ENCODE peak calls at places on chromosomes 6 and 20, in six cellular contexts. X, F, Y, U, V and J are unnamed samples.
A peak's percentile ranks its signal among the peaks of the same experiment; 100 is the strongest.

GRCh38 chr6:148404456-148405022 is 61.9 kb downstream of the SASH1 start:
- DNase-seq in X (no peak), F (no peak), Y (no peak), U (no peak), V (no peak), J (no peak)

GRCh38 chr6:90574610-90575009 is 12.3 kb downstream of the MAP3K7 start:
- DNase-seq in X (no peak), F (no peak), Y (no peak), U (no peak), V (no peak), J (no peak)

GRCh38 chr20:10924628-10925266 is 250.9 kb upstream of the JAG1 start:
- DNase-seq in X (no peak), F (no peak), Y (no peak), U (no peak), V (no peak), J (no peak)

GRCh38 chr20:4455301-4455701 is 266.4 kb upstream of the PRND start:
- DNase-seq in X (no peak), F (peak; percentile 15), Y (no peak), U (no peak), V (no peak), J (no peak)

GRCh38 chr6:1044040-1044836 is 267.7 kb upstream of the FOXQ1 start:
- DNase-seq in X (peak; percentile 89), F (no peak), Y (no peak), U (no peak), V (no peak), J (no peak)

GRCh38 chr20:14334306-14334930 is 3.0 kb downstream of the FLRT3 start:
- DNase-seq in X (peak; percentile 48), F (no peak), Y (no peak), U (no peak), V (no peak), J (peak; percentile 30)

GRCh38 chr6:89888871-89889270 is 5.4 kb upstream of the GJA10 start:
- DNase-seq in X (no peak), F (no peak), Y (no peak), U (no peak), V (no peak), J (no peak)

GRCh38 chr6:133040025-133040838 is 200.9 kb upstream of the EYA4 start:
- DNase-seq in X (peak; percentile 54), F (peak; percentile 16), Y (no peak), U (peak; percentile 8), V (no peak), J (peak; percentile 8)

GRCh38 chr6:169145476-169145875 is 108.2 kb downstream of the THBS2 start:
- DNase-seq in X (no peak), F (no peak), Y (no peak), U (peak; percentile 1), V (no peak), J (no peak)

GRCh38 chr20:50191566-50192363 is 1.1 kb downstream of the CEBPB start:
- DNase-seq in X (peak; percentile 42), F (no peak), Y (no peak), U (peak; percentile 69), V (peak; percentile 76), J (no peak)

GRCh38 chr6:163620670-163621330 is 206.3 kb downstream of the QKI start:
- DNase-seq in X (no peak), F (no peak), Y (no peak), U (no peak), V (no peak), J (no peak)

GRCh38 chr6:144576871-144577270 is 291.7 kb downstream of the UTRN start:
- DNase-seq in X (no peak), F (no peak), Y (no peak), U (no peak), V (no peak), J (no peak)

GRCh38 chr6:139370047-139370706 is 4.3 kb downstream of the CITED2 start:
- DNase-seq in X (peak; percentile 95), F (no peak), Y (no peak), U (no peak), V (no peak), J (no peak)

GRCh38 chr6:132333639-132334516 is 67.4 kb downstream of the MOXD1 start:
- DNase-seq in X (peak; percentile 88), F (peak; percentile 68), Y (no peak), U (no peak), V (no peak), J (peak; percentile 6)

GRCh38 chr6:148146717-148147116 is 195.9 kb upstream of the SASH1 start:
- DNase-seq in X (no peak), F (peak; percentile 13), Y (no peak), U (no peak), V (no peak), J (no peak)

GRCh38 chr6:46097381-46097780 is 32.4 kb upstream of the ENPP4 start:
- DNase-seq in X (no peak), F (no peak), Y (no peak), U (no peak), V (no peak), J (no peak)

GRCh38 chr20:17556842-17557674 is 12.8 kb upstream of the DSTN start:
- DNase-seq in X (no peak), F (no peak), Y (no peak), U (peak; percentile 14), V (peak; percentile 45), J (no peak)

GRCh38 chr6:147586044-147586443 is 77.6 kb downstream of the SAMD5 start:
- DNase-seq in X (no peak), F (no peak), Y (no peak), U (no peak), V (no peak), J (no peak)

GRCh38 chr6:128394171-128394570 is 126.2 kb downstream of the PTPRK start:
- DNase-seq in X (no peak), F (no peak), Y (no peak), U (no peak), V (no peak), J (no peak)

GRCh38 chr20:49909499-49910339 is 5.6 kb downstream of the SPATA2 start:
- DNase-seq in X (peak; percentile 52), F (no peak), Y (no peak), U (no peak), V (no peak), J (no peak)

GRCh38 chr6:70390067-70390466 is 23.2 kb upstream of the FAM135A start:
- DNase-seq in X (peak; percentile 60), F (no peak), Y (no peak), U (no peak), V (no peak), J (no peak)

GRCh38 chr6:143538374-143538773 is 26.9 kb upstream of the FUCA2 start:
- DNase-seq in X (no peak), F (no peak), Y (no peak), U (no peak), V (no peak), J (no peak)
- H3K9ac ChIP-seq in X (no peak overlapping the region), F (no peak overlapping the region), Y (no peak overlapping the region), U (no peak overlapping the region), V (no peak overlapping the region), J (no peak overlapping the region)

GRCh38 chr6:107488875-107489635 is 862 bp upstream of the SOBP start:
- DNase-seq in X (peak; percentile 44), F (no peak), Y (no peak), U (peak; percentile 25), V (peak; percentile 85), J (no peak)

GRCh38 chr6:107490568-107491058 is 696 bp downstream of the SOBP start:
- DNase-seq in X (no peak), F (no peak), Y (no peak), U (no peak), V (peak; percentile 58), J (no peak)

GRCh38 chr6:107489636-107490567 is at the start of gene SOBP:
- DNase-seq in X (peak; percentile 44), F (no peak), Y (no peak), U (peak; percentile 27), V (peak; percentile 73), J (no peak)

GRCh38 chr6:107488174-107488874 is 1.6 kb upstream of the SOBP start:
- DNase-seq in X (no peak), F (no peak), Y (no peak), U (no peak), V (no peak), J (no peak)

GRCh38 chr6:107485157-107485556 is 4.8 kb upstream of the SOBP start:
- DNase-seq in X (no peak), F (no peak), Y (no peak), U (peak; percentile 11), V (no peak), J (no peak)
- TF ChIP-seq ZNF274 in X (no peak), F (no peak), Y (no peak), U (no peak), V (no peak), J (no peak)

GRCh38 chr20:36307412-36308317 is 1.5 kb downstream of the DLGAP4 start:
- DNase-seq in X (no peak), F (no peak), Y (no peak), U (no peak), V (peak; percentile 64), J (no peak)
- H3K9ac ChIP-seq in X (no peak overlapping the region), F (no peak overlapping the region), Y (no peak overlapping the region), U (no peak overlapping the region), V (no peak overlapping the region), J (peak overlapping the region; percentile 79)

GRCh38 chr20:56733967-56734366 is 104.9 kb downstream of the TFAP2C start:
- DNase-seq in X (no peak), F (no peak), Y (no peak), U (no peak), V (no peak), J (no peak)
- TF ChIP-seq ZNF274 in X (no peak), F (no peak), Y (no peak), U (no peak), V (no peak), J (no peak)

GRCh38 chr20:60484316-60484715 is 526.1 kb downstream of the CDH26 start:
- DNase-seq in X (no peak), F (no peak), Y (no peak), U (no peak), V (no peak), J (no peak)
- H3K9ac ChIP-seq in X (no peak overlapping the region), F (no peak overlapping the region), Y (no peak overlapping the region), U (no peak overlapping the region), V (no peak overlapping the region), J (no peak overlapping the region)

GRCh38 chr6:153553627-153554026 is 422.5 kb upstream of the RGS17 start:
- DNase-seq in X (peak; percentile 4), F (peak; percentile 7), Y (no peak), U (no peak), V (peak; percentile 51), J (peak; percentile 35)
- TF ChIP-seq ZNF274 in X (no peak), F (no peak), Y (no peak), U (no peak), V (no peak), J (no peak)